ENCODE peak calls at places on chromosomes 5 and 9, in ten cellular contexts. One of them, this sample, is unnamed.

GRCh38 chr9:117084221-117084620 is 330.6 kb downstream of the ASTN2 start:
- DNase-seq in amniotic stem cell: no peak
- DNase-seq in activated CD4-positive, alpha-beta T cell treated with anti-CD3 and anti-CD28 coated beads, Interleukin-2, amount 50 U/mL, for 48 hours: no peak
- DNase-seq in HTR-8/SVneo: no peak
- DNase-seq in NCI-H187: no peak
- DNase-seq in NCI-H2081: no peak
- DNase-seq in stimulated activated CD4-positive, alpha-beta T cell treated with anti-CD3 and anti-CD28 coated beads, Interleukin-1b, Interleukin-23, amount 100 ng/mL, for 4 hours: no peak
- DNase-seq in HEK293T: no peak
- DNase-seq in posterior cingulate gyrus: no peak
- DNase-seq in A549: no peak
- DNase-seq in this sample: no peak

GRCh38 chr5:173324115-173325001 is 3.9 kb downstream of the STC2 start:
- DNase-seq in NCI-H187: no peak
- DNase-seq in HEK293T: no peak
- DNase-seq in activated CD4-positive, alpha-beta T cell treated with anti-CD3 and anti-CD28 coated beads, Interleukin-2, amount 50 U/mL, for 48 hours: no peak
- DNase-seq in NCI-H2081: no peak
- DNase-seq in amniotic stem cell: no peak
- DNase-seq in HTR-8/SVneo: no peak
- DNase-seq in posterior cingulate gyrus: peak
- DNase-seq in stimulated activated CD4-positive, alpha-beta T cell treated with anti-CD3 and anti-CD28 coated beads, Interleukin-1b, Interleukin-23, amount 100 ng/mL, for 4 hours: no peak
- DNase-seq in A549: no peak
- DNase-seq in this sample: peak

GRCh38 chr9:5140151-5140550 is 45.3 kb downstream of the INSL6 start:
- DNase-seq in activated CD4-positive, alpha-beta T cell treated with anti-CD3 and anti-CD28 coated beads, Interleukin-2, amount 50 U/mL, for 48 hours: no peak
- DNase-seq in HTR-8/SVneo: no peak
- DNase-seq in posterior cingulate gyrus: no peak
- DNase-seq in stimulated activated CD4-positive, alpha-beta T cell treated with anti-CD3 and anti-CD28 coated beads, Interleukin-1b, Interleukin-23, amount 100 ng/mL, for 4 hours: no peak
- DNase-seq in NCI-H2081: no peak
- DNase-seq in A549: no peak
- DNase-seq in amniotic stem cell: no peak
- DNase-seq in NCI-H187: no peak
- DNase-seq in HEK293T: no peak
- DNase-seq in this sample: no peak

GRCh38 chr9:87276327-87276841 is 221.3 kb upstream of the DAPK1 start:
- DNase-seq in amniotic stem cell: peak
- DNase-seq in NCI-H2081: no peak
- DNase-seq in NCI-H187: no peak
- DNase-seq in stimulated activated CD4-positive, alpha-beta T cell treated with anti-CD3 and anti-CD28 coated beads, Interleukin-1b, Interleukin-23, amount 100 ng/mL, for 4 hours: no peak
- DNase-seq in posterior cingulate gyrus: no peak
- DNase-seq in A549: no peak
- DNase-seq in HEK293T: no peak
- DNase-seq in activated CD4-positive, alpha-beta T cell treated with anti-CD3 and anti-CD28 coated beads, Interleukin-2, amount 50 U/mL, for 48 hours: no peak
- DNase-seq in HTR-8/SVneo: peak
- DNase-seq in this sample: no peak

GRCh38 chr9:36847781-36848673 is 186.0 kb downstream of the PAX5 start:
- DNase-seq in NCI-H187: peak
- DNase-seq in activated CD4-positive, alpha-beta T cell treated with anti-CD3 and anti-CD28 coated beads, Interleukin-2, amount 50 U/mL, for 48 hours: no peak
- DNase-seq in HTR-8/SVneo: no peak
- DNase-seq in A549: no peak
- DNase-seq in amniotic stem cell: no peak
- DNase-seq in posterior cingulate gyrus: no peak
- DNase-seq in NCI-H2081: no peak
- DNase-seq in HEK293T: no peak
- DNase-seq in stimulated activated CD4-positive, alpha-beta T cell treated with anti-CD3 and anti-CD28 coated beads, Interleukin-1b, Interleukin-23, amount 100 ng/mL, for 4 hours: no peak
- DNase-seq in this sample: no peak

GRCh38 chr5:38540348-38540747 is 16.1 kb downstream of the LIFR start:
- DNase-seq in HTR-8/SVneo: no peak
- DNase-seq in NCI-H2081: peak
- DNase-seq in A549: no peak
- DNase-seq in stimulated activated CD4-positive, alpha-beta T cell treated with anti-CD3 and anti-CD28 coated beads, Interleukin-1b, Interleukin-23, amount 100 ng/mL, for 4 hours: no peak
- DNase-seq in activated CD4-positive, alpha-beta T cell treated with anti-CD3 and anti-CD28 coated beads, Interleukin-2, amount 50 U/mL, for 48 hours: no peak
- DNase-seq in NCI-H187: peak
- DNase-seq in HEK293T: no peak
- DNase-seq in amniotic stem cell: no peak
- DNase-seq in posterior cingulate gyrus: no peak
- DNase-seq in this sample: no peak

GRCh38 chr9:281753-282645 is 67.3 kb downstream of the DOCK8 start:
- DNase-seq in NCI-H187: no peak
- DNase-seq in NCI-H2081: no peak
- DNase-seq in HEK293T: peak
- DNase-seq in stimulated activated CD4-positive, alpha-beta T cell treated with anti-CD3 and anti-CD28 coated beads, Interleukin-1b, Interleukin-23, amount 100 ng/mL, for 4 hours: no peak
- DNase-seq in HTR-8/SVneo: no peak
- DNase-seq in activated CD4-positive, alpha-beta T cell treated with anti-CD3 and anti-CD28 coated beads, Interleukin-2, amount 50 U/mL, for 48 hours: no peak
- DNase-seq in A549: no peak
- DNase-seq in posterior cingulate gyrus: no peak
- DNase-seq in amniotic stem cell: no peak
- DNase-seq in this sample: no peak

GRCh38 chr5:72451771-72452505 is 55.3 kb downstream of the ZNF366 start:
- DNase-seq in activated CD4-positive, alpha-beta T cell treated with anti-CD3 and anti-CD28 coated beads, Interleukin-2, amount 50 U/mL, for 48 hours: no peak
- DNase-seq in stimulated activated CD4-positive, alpha-beta T cell treated with anti-CD3 and anti-CD28 coated beads, Interleukin-1b, Interleukin-23, amount 100 ng/mL, for 4 hours: no peak
- DNase-seq in HEK293T: no peak
- DNase-seq in NCI-H187: no peak
- DNase-seq in amniotic stem cell: no peak
- DNase-seq in NCI-H2081: no peak
- DNase-seq in HTR-8/SVneo: no peak
- DNase-seq in posterior cingulate gyrus: no peak
- DNase-seq in A549: peak
- DNase-seq in this sample: no peak

GRCh38 chr9:126663661-126664072 is 49.9 kb downstream of the LMX1B start:
- DNase-seq in HEK293T: no peak
- DNase-seq in NCI-H2081: no peak
- DNase-seq in activated CD4-positive, alpha-beta T cell treated with anti-CD3 and anti-CD28 coated beads, Interleukin-2, amount 50 U/mL, for 48 hours: no peak
- DNase-seq in HTR-8/SVneo: no peak
- DNase-seq in posterior cingulate gyrus: no peak
- DNase-seq in NCI-H187: no peak
- DNase-seq in stimulated activated CD4-positive, alpha-beta T cell treated with anti-CD3 and anti-CD28 coated beads, Interleukin-1b, Interleukin-23, amount 100 ng/mL, for 4 hours: no peak
- DNase-seq in amniotic stem cell: no peak
- DNase-seq in A549: no peak
- DNase-seq in this sample: no peak

GRCh38 chr9:18976368-18977238 is 56.4 kb downstream of the SAXO1 start:
- DNase-seq in posterior cingulate gyrus: no peak
- DNase-seq in amniotic stem cell: peak
- DNase-seq in HEK293T: peak
- DNase-seq in stimulated activated CD4-positive, alpha-beta T cell treated with anti-CD3 and anti-CD28 coated beads, Interleukin-1b, Interleukin-23, amount 100 ng/mL, for 4 hours: no peak
- DNase-seq in A549: no peak
- DNase-seq in NCI-H187: no peak
- DNase-seq in activated CD4-positive, alpha-beta T cell treated with anti-CD3 and anti-CD28 coated beads, Interleukin-2, amount 50 U/mL, for 48 hours: no peak
- DNase-seq in NCI-H2081: no peak
- DNase-seq in HTR-8/SVneo: peak
- DNase-seq in this sample: no peak

GRCh38 chr5:136655429-136655828 is 290.1 kb upstream of the TRPC7 start:
- DNase-seq in HTR-8/SVneo: no peak
- DNase-seq in NCI-H2081: no peak
- DNase-seq in activated CD4-positive, alpha-beta T cell treated with anti-CD3 and anti-CD28 coated beads, Interleukin-2, amount 50 U/mL, for 48 hours: no peak
- DNase-seq in HEK293T: no peak
- DNase-seq in A549: peak
- DNase-seq in stimulated activated CD4-positive, alpha-beta T cell treated with anti-CD3 and anti-CD28 coated beads, Interleukin-1b, Interleukin-23, amount 100 ng/mL, for 4 hours: no peak
- DNase-seq in posterior cingulate gyrus: no peak
- DNase-seq in NCI-H187: no peak
- DNase-seq in amniotic stem cell: no peak
- DNase-seq in this sample: no peak

GRCh38 chr9:93642961-93643360 is 66.6 kb downstream of the PHF2 start:
- DNase-seq in HTR-8/SVneo: peak
- DNase-seq in NCI-H2081: no peak
- DNase-seq in HEK293T: no peak
- DNase-seq in activated CD4-positive, alpha-beta T cell treated with anti-CD3 and anti-CD28 coated beads, Interleukin-2, amount 50 U/mL, for 48 hours: no peak
- DNase-seq in A549: no peak
- DNase-seq in stimulated activated CD4-positive, alpha-beta T cell treated with anti-CD3 and anti-CD28 coated beads, Interleukin-1b, Interleukin-23, amount 100 ng/mL, for 4 hours: no peak
- DNase-seq in NCI-H187: no peak
- DNase-seq in posterior cingulate gyrus: no peak
- DNase-seq in amniotic stem cell: no peak
- DNase-seq in this sample: no peak

GRCh38 chr5:168128556-168128955 is 162.9 kb upstream of the WWC1 start:
- DNase-seq in NCI-H2081: no peak
- DNase-seq in HEK293T: no peak
- DNase-seq in HTR-8/SVneo: no peak
- DNase-seq in stimulated activated CD4-positive, alpha-beta T cell treated with anti-CD3 and anti-CD28 coated beads, Interleukin-1b, Interleukin-23, amount 100 ng/mL, for 4 hours: no peak
- DNase-seq in activated CD4-positive, alpha-beta T cell treated with anti-CD3 and anti-CD28 coated beads, Interleukin-2, amount 50 U/mL, for 48 hours: no peak
- DNase-seq in amniotic stem cell: no peak
- DNase-seq in NCI-H187: no peak
- DNase-seq in A549: no peak
- DNase-seq in posterior cingulate gyrus: no peak
- DNase-seq in this sample: no peak

GRCh38 chr9:69317894-69318293 is 7.1 kb upstream of the ENTREP1 start:
- DNase-seq in posterior cingulate gyrus: no peak
- DNase-seq in activated CD4-positive, alpha-beta T cell treated with anti-CD3 and anti-CD28 coated beads, Interleukin-2, amount 50 U/mL, for 48 hours: peak
- DNase-seq in A549: no peak
- DNase-seq in amniotic stem cell: no peak
- DNase-seq in stimulated activated CD4-positive, alpha-beta T cell treated with anti-CD3 and anti-CD28 coated beads, Interleukin-1b, Interleukin-23, amount 100 ng/mL, for 4 hours: no peak
- DNase-seq in NCI-H2081: no peak
- DNase-seq in HTR-8/SVneo: no peak
- DNase-seq in HEK293T: no peak
- DNase-seq in NCI-H187: no peak
- DNase-seq in this sample: no peak

GRCh38 chr5:148998174-148998797 is 64.6 kb downstream of the SH3TC2 start:
- DNase-seq in posterior cingulate gyrus: no peak
- DNase-seq in activated CD4-positive, alpha-beta T cell treated with anti-CD3 and anti-CD28 coated beads, Interleukin-2, amount 50 U/mL, for 48 hours: no peak
- DNase-seq in stimulated activated CD4-positive, alpha-beta T cell treated with anti-CD3 and anti-CD28 coated beads, Interleukin-1b, Interleukin-23, amount 100 ng/mL, for 4 hours: no peak
- DNase-seq in A549: peak
- DNase-seq in NCI-H187: no peak
- DNase-seq in HTR-8/SVneo: no peak
- DNase-seq in NCI-H2081: peak
- DNase-seq in HEK293T: peak
- DNase-seq in amniotic stem cell: peak
- DNase-seq in this sample: no peak

This sample was measured in nucleus accumbens.